ENCODE peak calls at places on chromosomes 12 and 14, in five cellular contexts. A, L, N, I and G are unnamed samples.

GRCh38 chr14:100618763-100619320 is 31.6 kb upstream of the BEGAIN start:
- DNase-seq in N (no peak), I (no peak), A (no peak), L (no peak), G (peak)

GRCh38 chr14:94965551-94966339 is 191.6 kb downstream of the DICER1 start:
- DNase-seq in N (no peak), A (no peak), I (no peak), L (no peak), G (no peak)

GRCh38 chr12:89236748-89237428 is 115.4 kb downstream of the DUSP6 start:
- DNase-seq in I (no peak), L (no peak), A (no peak), N (no peak), G (no peak)

GRCh38 chr12:124397399-124397679 is 102.4 kb downstream of the RFLNA start:
- DNase-seq in L (no peak), N (no peak), A (no peak), I (no peak), G (no peak)

GRCh38 chr14:89184952-89185351 is 232.1 kb downstream of the FOXN3 start:
- DNase-seq in L (no peak), N (no peak), I (no peak), A (no peak), G (no peak)

GRCh38 chr14:64663174-64663573 is 41.0 kb upstream of the PLEKHG3 start:
- DNase-seq in N (no peak), L (no peak), I (no peak), A (no peak), G (no peak)

GRCh38 chr14:69900603-69901002 is 21.4 kb downstream of the SMOC1 start:
- DNase-seq in A (no peak), N (no peak), I (no peak), L (no peak), G (no peak)

GRCh38 chr12:91182664-91183455 is at the start of gene DCN:
- DNase-seq in A (no peak), N (no peak), L (no peak), I (no peak), G (no peak)

GRCh38 chr14:63438065-63438757 is 105.0 kb downstream of the PPP2R5E start:
- DNase-seq in N (peak), L (peak), I (peak), A (peak), G (no peak)

DNA sequence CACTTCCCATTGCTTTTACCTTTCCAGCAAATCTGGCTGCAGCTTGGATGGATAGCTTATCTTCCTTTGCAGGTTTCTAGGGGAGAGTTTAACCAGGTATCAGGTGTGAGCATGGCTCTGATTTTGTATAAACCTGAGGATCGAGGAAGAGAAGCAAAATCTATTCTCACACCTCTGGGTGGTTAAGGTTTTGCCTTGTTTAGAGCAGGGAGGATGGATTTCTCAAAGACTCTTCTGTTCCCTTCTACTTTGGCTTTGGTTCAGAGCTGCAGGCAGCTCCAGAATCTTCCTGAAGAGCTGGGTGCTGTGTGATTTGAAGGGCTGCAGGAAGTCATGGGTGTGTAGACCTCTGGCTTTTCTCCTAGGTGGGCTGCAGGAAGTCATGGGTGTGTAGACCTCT is 1.7 kb downstream of the JDP2 start:
- DNase-seq in A (no peak), I (no peak), L (no peak), N (no peak), G (no peak)
- H3K4me3 ChIP-seq in A (peak), I (no peak), L (peak), N (peak), G (peak)

DNA sequence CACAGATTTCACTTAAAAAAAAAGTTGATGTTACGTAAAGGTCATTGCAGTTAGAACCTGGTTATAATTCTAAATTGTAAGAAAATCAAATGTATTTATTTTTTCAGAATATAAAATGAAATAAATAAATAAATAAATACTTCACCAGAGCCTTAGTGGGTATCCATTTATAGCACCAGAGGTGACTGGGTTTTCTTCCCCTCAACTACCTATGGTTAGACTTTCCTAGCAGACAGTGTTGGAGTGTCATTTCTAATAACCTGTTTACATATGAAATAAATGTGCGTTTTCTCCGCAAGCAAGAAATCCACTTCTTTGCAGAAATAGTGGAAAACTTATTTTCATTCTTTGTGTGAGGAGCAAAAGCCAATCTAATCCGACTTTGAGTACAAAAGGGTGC is 3.3 kb upstream of the MYF5 start:
- DNase-seq in N (no peak), A (no peak), I (no peak), L (no peak), G (no peak)
- TF ChIP-seq CTCF in N (no peak), A (no peak), I (no peak), L (no peak), G (no peak)

GRCh38 chr12:5733136-5733755 is 211.8 kb downstream of the ANO2 start:
- DNase-seq in I (no peak), A (no peak), L (no peak), N (no peak), G (no peak)

GRCh38 chr12:5739862-5740370 is 205.1 kb downstream of the ANO2 start:
- DNase-seq in N (no peak), I (no peak), A (no peak), L (no peak), G (no peak)

GRCh38 chr12:5736527-5736926 is 208.5 kb downstream of the ANO2 start:
- DNase-seq in A (no peak), I (no peak), N (no peak), L (no peak), G (no peak)

GRCh38 chr12:5736016-5736415 is 209.0 kb downstream of the ANO2 start:
- DNase-seq in N (no peak), A (no peak), L (no peak), I (no peak), G (no peak)
- H3K27ac ChIP-seq in N (peak), A (no peak), L (no peak), I (no peak), G (no peak)

GRCh38 chr12:103518899-103519298 is 23.1 kb upstream of the C12orf42 start:
- DNase-seq in I (no peak), A (no peak), N (no peak), L (no peak), G (no peak)
- H3K4me3 ChIP-seq in I (no peak), A (no peak), N (no peak), L (no peak), G (no peak)

DNA sequence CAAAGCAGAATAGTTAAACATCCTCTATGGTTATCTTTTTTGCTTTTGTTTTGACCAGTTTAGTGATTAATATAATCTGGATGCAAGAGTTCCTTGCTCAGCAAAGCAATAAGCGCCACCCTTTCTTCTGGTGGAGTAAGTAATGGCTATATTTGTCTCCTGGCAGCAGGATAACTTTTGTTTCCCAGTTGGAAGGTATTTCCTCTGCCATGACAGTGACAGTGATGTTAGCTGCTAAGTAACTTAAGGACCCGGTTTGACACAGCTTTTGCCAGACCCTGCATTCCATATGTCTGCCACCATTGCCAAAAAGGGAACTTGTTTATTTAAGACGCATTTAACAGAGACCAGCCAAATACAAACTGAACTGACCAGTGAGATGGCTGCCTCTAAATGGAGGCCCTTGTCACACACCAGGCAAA is 70.4 kb upstream of the NR2C1 start:
- DNase-seq in A (no peak), N (no peak), I (no peak), L (no peak), G (no peak)
- TF ChIP-seq CTCF in A (no peak), N (no peak), I (no peak), L (peak), G (no peak)